ENCODE peak calls at places on chromosomes 1 and 21, in five cellular contexts. Y is body of pancreas, B is OCI-LY7, V is stomach, O is progenitor cell of endocrine pancreas. D is an unnamed sample.
A peak's percentile ranks its signal among the peaks of the same experiment; 100 is the strongest.

GRCh38 chr1:190207733-190208132 is 269.9 kb downstream of the BRINP3 start:
- DNase-seq in Y (no peak), B (no peak), O (no peak), V (no peak), D (no peak)

GRCh38 chr21:31133243-31133830 is 95.1 kb upstream of the KRTAP19-8 start:
- DNase-seq in B (no peak), Y (no peak), V (no peak), O (no peak), D (no peak)

GRCh38 chr1:113088972-113089371 is 16.0 kb downstream of the LRIG2 start:
- DNase-seq in O (no peak), B (no peak), V (no peak), Y (no peak), D (no peak)

GRCh38 chr1:96698332-96698983 is 23.1 kb upstream of the PTBP2 start:
- DNase-seq in B (no peak), V (no peak), O (no peak), Y (no peak), D (no peak)

GRCh38 chr1:111733183-111733995 is 5.8 kb downstream of the INKA2 start:
- DNase-seq in O (no peak), V (no peak), B (no peak), Y (no peak), D (no peak)

GRCh38 chr1:155971910-155972809 is 6.2 kb downstream of the ARHGEF2 start:
- DNase-seq in B (no peak), V (no peak), O (no peak), Y (no peak), D (no peak)

GRCh38 chr1:53710584-53710983 is 28.4 kb downstream of the GLIS1 start:
- DNase-seq in B (no peak), O (no peak), V (no peak), Y (no peak), D (no peak)

GRCh38 chr1:190001187-190001586 is 476.5 kb downstream of the BRINP3 start:
- DNase-seq in Y (no peak), B (no peak), O (no peak), V (no peak), D (no peak)

GRCh38 chr1:63317007-63317813 is 5.2 kb upstream of the FOXD3 start:
- DNase-seq in V (peak; percentile 85), O (peak; percentile 57), B (peak; percentile 86), Y (peak; percentile 78), D (no peak)

GRCh38 chr1:245153645-245154428 is 948 bp upstream of the KIF26B start:
- DNase-seq in O (peak; percentile 34), Y (peak; percentile 16), V (no peak), B (no peak), D (no peak)

GRCh38 chr1:245156041-245156735 is 1.4 kb downstream of the KIF26B start:
- DNase-seq in Y (peak; percentile 88), V (peak; percentile 91), O (peak; percentile 90), B (peak; percentile 85), D (peak; percentile 49)

GRCh38 chr1:245154429-245155185 is at the start of gene KIF26B:
- DNase-seq in V (no peak), O (peak; percentile 48), B (no peak), Y (peak; percentile 26), D (no peak)

GRCh38 chr1:245156736-245157505 is 2.1 kb downstream of the KIF26B start:
- DNase-seq in V (peak; percentile 51), B (no peak), O (no peak), Y (no peak), D (no peak)

GRCh38 chr1:245155186-245156040 is 628 bp downstream of the KIF26B start:
- DNase-seq in V (no peak), B (no peak), Y (no peak), O (no peak), D (no peak)
- TF ChIP-seq CTCF in V (no peak), B (no peak), Y (peak; percentile 5), O (peak; percentile 14), D (no peak)

GRCh38 chr1:200976634-200977033 is 46.9 kb downstream of the KIF21B start:
- DNase-seq in V (no peak), Y (no peak), O (no peak), B (no peak), D (no peak)
- TF ChIP-seq CTCF in V (no peak), Y (no peak), O (no peak), B (no peak), D (no peak)

GRCh38 chr1:21508580-21509350 is 458 bp upstream of the ALPL start:
- DNase-seq in V (peak; percentile 76), O (peak; percentile 81), B (peak; percentile 57), Y (peak; percentile 72), D (peak; percentile 44)
- TF ChIP-seq CTCF in V (peak; percentile 80), O (peak; percentile 66), B (peak; percentile 50), Y (peak; percentile 71), D (no peak)

DNA sequence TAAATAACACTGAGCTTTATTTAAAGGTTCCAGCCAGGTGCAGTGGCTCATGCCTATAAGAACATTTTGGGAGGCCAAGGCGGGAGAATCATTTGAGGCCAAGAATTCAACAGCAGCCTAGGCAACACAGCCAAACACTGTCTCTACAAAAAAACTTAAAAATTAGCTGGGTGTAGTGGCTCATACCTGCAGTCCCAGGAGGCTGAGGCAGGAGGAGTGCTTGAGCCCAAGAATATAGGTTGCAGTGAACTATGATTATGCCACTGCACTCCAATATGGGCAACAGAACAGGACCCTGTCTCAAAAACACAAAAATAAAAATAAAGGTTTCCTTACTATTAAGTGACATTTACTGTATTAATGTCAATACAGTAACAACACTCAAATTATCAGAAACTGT is 2.1 kb downstream of the TAF12 start:
- DNase-seq in B (peak; percentile 66), V (no peak), O (no peak), Y (no peak), D (no peak)
- TF ChIP-seq CTCF in B (peak; percentile 73), V (peak; percentile 13), O (peak; percentile 43), Y (no peak), D (no peak)

GRCh38 chr1:12539705-12540579 is 78.1 kb downstream of the DHRS3 start:
- DNase-seq in B (no peak), V (peak; percentile 60), Y (peak; percentile 31), O (peak; percentile 49), D (no peak)
- TF ChIP-seq CTCF in B (no peak), V (no peak), Y (no peak), O (no peak), D (no peak)

D was measured in omental fat pad.